ENCODE peak calls at places on chromosomes 6 and 20, in four cellular contexts. One of them, this sample, is unnamed.
A peak's percentile ranks its signal among the peaks of the same experiment; 100 is the strongest.

GRCh38 chr6:142842423-142843261 is 102.3 kb downstream of the HIVEP2 start:
- DNase-seq in transverse colon: no peak
- DNase-seq in Ammon's horn: no peak
- DNase-seq in naive thymus-derived CD8-positive, alpha-beta T cell: peak; percentile 45
- DNase-seq in this sample: no peak

GRCh38 chr6:26115226-26115625 is 28.0 kb downstream of the HFE start:
- DNase-seq in transverse colon: no peak
- DNase-seq in Ammon's horn: no peak
- DNase-seq in naive thymus-derived CD8-positive, alpha-beta T cell: no peak
- DNase-seq in this sample: no peak

GRCh38 chr20:37757550-37757949 is 63.7 kb downstream of the CTNNBL1 start:
- DNase-seq in transverse colon: no peak
- DNase-seq in Ammon's horn: no peak
- DNase-seq in naive thymus-derived CD8-positive, alpha-beta T cell: no peak
- DNase-seq in this sample: no peak

GRCh38 chr6:1703091-1703855 is 93.6 kb downstream of the FOXC1 start:
- DNase-seq in transverse colon: no peak
- DNase-seq in Ammon's horn: no peak
- DNase-seq in naive thymus-derived CD8-positive, alpha-beta T cell: no peak
- DNase-seq in this sample: no peak

GRCh38 chr20:35978041-35978513 is 9.7 kb downstream of the CNBD2 start:
- DNase-seq in transverse colon: no peak
- DNase-seq in Ammon's horn: no peak
- DNase-seq in naive thymus-derived CD8-positive, alpha-beta T cell: no peak
- DNase-seq in this sample: no peak

GRCh38 chr20:40414843-40415615 is 274.0 kb downstream of the MAFB start:
- DNase-seq in transverse colon: peak; percentile 56
- DNase-seq in Ammon's horn: no peak
- DNase-seq in naive thymus-derived CD8-positive, alpha-beta T cell: no peak
- DNase-seq in this sample: no peak

GRCh38 chr6:17466707-17467106 is 73.3 kb downstream of the CAP2 start:
- DNase-seq in transverse colon: no peak
- DNase-seq in Ammon's horn: no peak
- DNase-seq in naive thymus-derived CD8-positive, alpha-beta T cell: no peak
- DNase-seq in this sample: no peak

GRCh38 chr6:96787846-96788580 is 49.3 kb downstream of the GPR63 start:
- DNase-seq in transverse colon: no peak
- DNase-seq in Ammon's horn: no peak
- DNase-seq in naive thymus-derived CD8-positive, alpha-beta T cell: no peak
- DNase-seq in this sample: no peak

GRCh38 chr6:40550096-40550731 is 37.0 kb downstream of the LRFN2 start:
- DNase-seq in transverse colon: peak; percentile 24
- DNase-seq in Ammon's horn: peak; percentile 35
- DNase-seq in naive thymus-derived CD8-positive, alpha-beta T cell: peak; percentile 9
- DNase-seq in this sample: peak; percentile 4

GRCh38 chr6:128725271-128726233 is 157.4 kb upstream of the LAMA2 start:
- DNase-seq in transverse colon: peak; percentile 11
- DNase-seq in Ammon's horn: peak; percentile 42
- DNase-seq in naive thymus-derived CD8-positive, alpha-beta T cell: no peak
- DNase-seq in this sample: peak; percentile 27

GRCh38 chr6:113998811-113999210 is 27.9 kb upstream of the HDAC2 start:
- DNase-seq in transverse colon: no peak
- DNase-seq in Ammon's horn: peak; percentile 89
- DNase-seq in naive thymus-derived CD8-positive, alpha-beta T cell: no peak
- DNase-seq in this sample: peak; percentile 91

GRCh38 chr20:53278555-53278954 is 306.4 kb downstream of the TSHZ2 start:
- DNase-seq in transverse colon: no peak
- DNase-seq in Ammon's horn: no peak
- DNase-seq in naive thymus-derived CD8-positive, alpha-beta T cell: no peak
- DNase-seq in this sample: no peak

GRCh38 chr6:49849121-49849907 is 17.0 kb downstream of the CRISP1 start:
- DNase-seq in transverse colon: no peak
- DNase-seq in Ammon's horn: peak; percentile 51
- DNase-seq in naive thymus-derived CD8-positive, alpha-beta T cell: peak; percentile 13
- DNase-seq in this sample: peak; percentile 20

GRCh38 chr6:6686748-6687601 is 98.5 kb downstream of the LY86 start:
- DNase-seq in transverse colon: peak; percentile 97
- DNase-seq in Ammon's horn: no peak
- DNase-seq in naive thymus-derived CD8-positive, alpha-beta T cell: no peak
- DNase-seq in this sample: no peak

This sample was measured in putamen.